ENCODE peak calls at places on chromosomes 1 and 21, in four cellular contexts. One of them, this sample, is unnamed. For H3K4me1, the result is how much of the 10 kb centered on the place peaks cover.

GRCh38 chr1:220878223-220879081 is 791 bp upstream of the HLX start:
- DNase-seq in adrenal gland: no peak
- DNase-seq in SK-N-SH: no peak
- DNase-seq in fibroblast of lung: peak
- DNase-seq in this sample: no peak

GRCh38 chr1:227887697-227888403 is 59.9 kb downstream of the WNT9A start:
- DNase-seq in fibroblast of lung: peak
- DNase-seq in adrenal gland: peak
- DNase-seq in SK-N-SH: peak
- DNase-seq in this sample: peak

GRCh38 chr1:205519541-205520131 is 15.2 kb downstream of the CDK18 start:
- DNase-seq in SK-N-SH: no peak
- DNase-seq in adrenal gland: no peak
- DNase-seq in fibroblast of lung: peak
- DNase-seq in this sample: no peak

GRCh38 chr1:245016700-245017099 is 138.1 kb upstream of the KIF26B start:
- DNase-seq in adrenal gland: no peak
- DNase-seq in fibroblast of lung: no peak
- DNase-seq in SK-N-SH: no peak
- DNase-seq in this sample: no peak

GRCh38 chr1:93137604-93138292 is 42.5 kb downstream of the TMED5 start:
- DNase-seq in fibroblast of lung: no peak
- DNase-seq in adrenal gland: no peak
- DNase-seq in SK-N-SH: no peak
- DNase-seq in this sample: no peak

GRCh38 chr1:100414693-100415092 is 62.4 kb downstream of the CDC14A start:
- DNase-seq in fibroblast of lung: no peak
- DNase-seq in SK-N-SH: no peak
- DNase-seq in adrenal gland: no peak
- DNase-seq in this sample: no peak

GRCh38 chr1:201406831-201407406 is 7.8 kb upstream of the LAD1 start:
- DNase-seq in adrenal gland: no peak
- DNase-seq in fibroblast of lung: no peak
- DNase-seq in SK-N-SH: no peak
- DNase-seq in this sample: no peak

GRCh38 chr1:203186446-203187305 is at the start of gene CHI3L1:
- DNase-seq in fibroblast of lung: no peak
- DNase-seq in adrenal gland: no peak
- DNase-seq in SK-N-SH: no peak
- DNase-seq in this sample: no peak

GRCh38 chr1:200075938-200076546 is 48.5 kb downstream of the NR5A2 start:
- DNase-seq in fibroblast of lung: peak
- DNase-seq in adrenal gland: peak
- DNase-seq in SK-N-SH: no peak
- DNase-seq in this sample: no peak

GRCh38 chr1:216723274-216723780 is at the start of gene ESRRG:
- DNase-seq in SK-N-SH: peak
- DNase-seq in adrenal gland: peak
- DNase-seq in fibroblast of lung: no peak
- DNase-seq in this sample: no peak

GRCh38 chr1:156705918-156706646 is 699 bp upstream of the CRABP2 start:
- DNase-seq in SK-N-SH: peak
- DNase-seq in adrenal gland: peak
- DNase-seq in fibroblast of lung: peak
- DNase-seq in this sample: peak

GRCh38 chr1:17635811-17636210 is 96.3 kb downstream of the ARHGEF10L start:
- DNase-seq in fibroblast of lung: no peak
- DNase-seq in SK-N-SH: no peak
- DNase-seq in adrenal gland: peak
- DNase-seq in this sample: no peak

GRCh38 chr1:178502856-178503255 is 6.1 kb upstream of the CLEC20A start:
- DNase-seq in adrenal gland: no peak
- DNase-seq in fibroblast of lung: no peak
- DNase-seq in SK-N-SH: no peak
- DNase-seq in this sample: no peak

GRCh38 chr1:2454227-2454626 is 21.9 kb upstream of the PLCH2 start:
- DNase-seq in fibroblast of lung: no peak
- DNase-seq in SK-N-SH: no peak
- DNase-seq in adrenal gland: no peak
- DNase-seq in this sample: no peak

GRCh38 chr21:37095821-37096220 is 22.8 kb downstream of the TTC3 start:
- DNase-seq in SK-N-SH: no peak
- DNase-seq in fibroblast of lung: no peak
- DNase-seq in adrenal gland: no peak
- DNase-seq in this sample: no peak

GRCh38 chr21:14693997-14694396 is 147.9 kb upstream of the SAMSN1 start:
- DNase-seq in fibroblast of lung: no peak
- DNase-seq in SK-N-SH: no peak
- DNase-seq in adrenal gland: no peak
- DNase-seq in this sample: no peak
- H3K4me1 ChIP-seq in fibroblast of lung: under half
- H3K4me1 ChIP-seq in SK-N-SH: under half
- H3K4me1 ChIP-seq in adrenal gland: under half
- H3K4me1 ChIP-seq in this sample: under half

GRCh38 chr1:30905898-30906620 is 2.5 kb downstream of the SDC3 start:
- DNase-seq in adrenal gland: peak
- DNase-seq in fibroblast of lung: no peak
- DNase-seq in SK-N-SH: no peak
- DNase-seq in this sample: no peak

GRCh38 chr1:30905403-30905802 is 3.2 kb downstream of the SDC3 start:
- DNase-seq in fibroblast of lung: no peak
- DNase-seq in adrenal gland: no peak
- DNase-seq in SK-N-SH: no peak
- DNase-seq in this sample: no peak

GRCh38 chr1:30907390-30907640 is 1.2 kb downstream of the SDC3 start:
- DNase-seq in fibroblast of lung: no peak
- DNase-seq in adrenal gland: no peak
- DNase-seq in SK-N-SH: no peak
- DNase-seq in this sample: no peak

GRCh38 chr1:30907641-30908445 is 715 bp downstream of the SDC3 start:
- DNase-seq in SK-N-SH: peak
- DNase-seq in fibroblast of lung: no peak
- DNase-seq in adrenal gland: peak
- DNase-seq in this sample: no peak

GRCh38 chr1:30906631-30907389 is 1.7 kb downstream of the SDC3 start:
- DNase-seq in fibroblast of lung: no peak
- DNase-seq in adrenal gland: peak
- DNase-seq in SK-N-SH: no peak
- DNase-seq in this sample: no peak
- H3K4me3 ChIP-seq in fibroblast of lung: no peak
- H3K4me3 ChIP-seq in adrenal gland: no peak
- H3K4me3 ChIP-seq in SK-N-SH: no peak
- H3K4me3 ChIP-seq in this sample: no peak

DNA sequence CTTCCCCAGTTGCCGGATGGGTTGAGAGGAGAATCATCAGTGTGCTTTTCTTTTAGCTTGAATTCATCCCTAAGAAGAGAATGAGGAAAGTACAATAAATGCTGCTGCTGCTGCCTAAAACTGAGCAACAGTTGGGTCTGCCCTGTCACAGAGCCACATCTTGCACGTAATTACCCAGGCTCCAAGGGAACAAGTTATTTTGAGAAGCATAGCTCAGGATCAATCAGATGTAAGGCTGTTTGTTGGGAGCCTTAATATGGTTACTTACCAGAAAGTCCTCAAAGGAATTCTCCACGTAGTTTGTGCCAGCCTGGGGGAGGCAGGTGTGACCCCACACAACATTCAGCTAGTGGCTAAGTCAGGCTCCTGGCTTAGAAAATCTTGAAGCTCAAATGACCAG is 16.7 kb downstream of the ACTN2 start:
- DNase-seq in adrenal gland: no peak
- DNase-seq in fibroblast of lung: no peak
- DNase-seq in SK-N-SH: no peak
- DNase-seq in this sample: no peak
- H3K27ac ChIP-seq in adrenal gland: no peak
- H3K27ac ChIP-seq in fibroblast of lung: no peak
- H3K27ac ChIP-seq in SK-N-SH: no peak
- H3K27ac ChIP-seq in this sample: no peak

GRCh38 chr1:183473286-183473536 is 912 bp downstream of the SMG7 start:
- DNase-seq in SK-N-SH: no peak
- DNase-seq in fibroblast of lung: no peak
- DNase-seq in adrenal gland: no peak
- DNase-seq in this sample: no peak
- H3K4me1 ChIP-seq in SK-N-SH: under half
- H3K4me1 ChIP-seq in fibroblast of lung: under half
- H3K4me1 ChIP-seq in adrenal gland: under half
- H3K4me1 ChIP-seq in this sample: half or more

GRCh38 chr1:154869351-154870116 is 547 bp downstream of the KCNN3 start:
- DNase-seq in SK-N-SH: peak
- DNase-seq in fibroblast of lung: peak
- DNase-seq in adrenal gland: peak
- DNase-seq in this sample: no peak
- H3K4me3 ChIP-seq in SK-N-SH: peak
- H3K4me3 ChIP-seq in fibroblast of lung: no peak
- H3K4me3 ChIP-seq in adrenal gland: no peak
- H3K4me3 ChIP-seq in this sample: no peak

DNA sequence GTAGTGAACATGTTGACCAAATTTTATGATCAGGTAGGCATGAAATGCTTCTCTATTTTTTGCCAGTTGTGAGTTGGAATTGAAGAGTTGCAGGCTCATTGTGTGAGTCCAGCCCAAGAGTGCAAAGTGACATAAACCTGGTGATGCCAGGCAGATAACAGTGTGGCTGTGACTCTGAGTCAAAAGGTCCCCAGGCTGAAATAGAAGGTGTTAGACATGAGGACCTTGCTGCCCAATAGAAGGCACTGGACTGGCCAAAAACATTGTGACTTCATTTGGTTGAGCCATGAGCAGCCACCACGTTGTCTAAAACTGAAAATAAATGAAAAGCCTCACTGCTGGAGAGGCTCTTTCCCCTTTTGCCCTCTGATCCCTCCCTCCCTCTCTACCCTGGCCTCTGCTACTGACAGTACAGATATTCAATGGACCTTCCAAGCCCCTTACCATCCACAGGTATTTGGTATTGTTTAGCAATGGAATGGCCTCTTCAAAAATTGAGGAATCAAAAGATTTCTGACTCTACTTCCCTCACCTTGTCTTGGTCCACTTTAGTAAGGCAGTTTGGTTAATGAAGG is 67.8 kb upstream of the ABCD3 start:
- DNase-seq in SK-N-SH: no peak
- DNase-seq in adrenal gland: no peak
- DNase-seq in fibroblast of lung: no peak
- DNase-seq in this sample: no peak
- H3K27ac ChIP-seq in SK-N-SH: no peak
- H3K27ac ChIP-seq in adrenal gland: no peak
- H3K27ac ChIP-seq in fibroblast of lung: no peak
- H3K27ac ChIP-seq in this sample: no peak

DNA sequence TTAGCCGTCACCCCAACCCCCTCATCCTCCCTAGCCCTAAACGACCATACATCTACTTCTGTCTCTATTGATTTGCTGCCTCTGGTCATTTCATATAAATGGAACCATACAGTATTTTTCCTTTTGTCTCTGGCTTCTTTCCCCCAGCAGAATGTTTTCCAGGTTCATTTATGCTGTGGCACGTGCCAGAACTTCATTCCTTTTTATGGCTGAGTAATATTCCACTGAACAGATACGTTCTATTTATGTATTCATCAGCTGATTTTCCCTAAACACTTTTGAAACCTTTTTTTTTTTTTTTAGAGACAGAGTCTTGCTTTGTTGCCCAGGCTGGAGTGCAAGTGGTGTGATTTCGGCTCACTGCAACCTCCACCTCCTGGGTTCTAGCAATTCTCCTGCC is 181.1 kb downstream of the CAMTA1 start:
- DNase-seq in adrenal gland: no peak
- DNase-seq in fibroblast of lung: no peak
- DNase-seq in SK-N-SH: no peak
- DNase-seq in this sample: no peak
- H3K4me1 ChIP-seq in adrenal gland: under half
- H3K4me1 ChIP-seq in fibroblast of lung: under half
- H3K4me1 ChIP-seq in SK-N-SH: under half
- H3K4me1 ChIP-seq in this sample: under half

GRCh38 chr1:234607091-234608025 is 2.6 kb downstream of the IRF2BP2 start:
- DNase-seq in SK-N-SH: no peak
- DNase-seq in fibroblast of lung: no peak
- DNase-seq in adrenal gland: peak
- DNase-seq in this sample: peak

GRCh38 chr1:234606731-234607090 is 3.3 kb downstream of the IRF2BP2 start:
- DNase-seq in fibroblast of lung: no peak
- DNase-seq in SK-N-SH: no peak
- DNase-seq in adrenal gland: no peak
- DNase-seq in this sample: no peak

GRCh38 chr1:234605493-234605982 is 4.4 kb downstream of the IRF2BP2 start:
- DNase-seq in adrenal gland: no peak
- DNase-seq in fibroblast of lung: no peak
- DNase-seq in SK-N-SH: no peak
- DNase-seq in this sample: no peak

GRCh38 chr1:234604726-234605492 is 5.1 kb downstream of the IRF2BP2 start:
- DNase-seq in fibroblast of lung: peak
- DNase-seq in SK-N-SH: no peak
- DNase-seq in adrenal gland: no peak
- DNase-seq in this sample: no peak

DNA sequence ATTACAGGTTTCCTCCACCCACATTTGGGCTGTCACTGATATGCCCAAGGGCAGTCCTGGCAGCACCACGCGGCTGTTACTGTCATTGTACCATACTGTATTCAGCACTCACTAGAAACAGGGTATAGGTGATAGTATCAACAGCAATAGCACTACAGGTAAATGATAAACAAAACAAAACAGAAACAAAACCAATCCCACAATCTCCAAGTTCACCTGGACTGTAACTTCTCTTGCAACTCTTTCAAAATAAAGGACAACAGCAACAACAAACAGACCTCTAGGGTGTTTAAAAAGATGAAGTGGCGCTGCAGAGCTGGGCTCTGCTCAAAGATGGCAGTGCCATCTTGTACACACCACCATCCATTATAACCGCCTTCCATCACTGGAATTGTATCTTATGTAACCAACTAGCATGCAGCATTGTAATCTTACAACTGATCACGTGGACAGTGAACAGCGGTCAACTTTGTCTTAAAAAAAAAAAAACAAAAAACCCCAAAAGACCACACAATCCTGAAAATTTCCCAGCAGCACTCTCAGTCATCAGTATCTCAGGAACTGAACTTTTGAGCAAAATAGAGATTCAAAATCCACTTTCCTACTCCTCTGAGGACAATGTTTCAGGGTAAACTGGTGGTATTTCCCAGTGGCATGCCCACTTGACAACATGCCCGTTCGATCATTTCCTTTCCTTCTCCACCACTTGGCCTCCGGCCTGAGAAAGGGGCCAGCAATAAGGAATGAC is 3.8 kb downstream of the IRF2BP2 start:
- DNase-seq in adrenal gland: peak
- DNase-seq in SK-N-SH: no peak
- DNase-seq in fibroblast of lung: peak
- DNase-seq in this sample: peak
- H3K4me3 ChIP-seq in adrenal gland: no peak
- H3K4me3 ChIP-seq in SK-N-SH: peak
- H3K4me3 ChIP-seq in fibroblast of lung: peak
- H3K4me3 ChIP-seq in this sample: peak

GRCh38 chr1:147492207-147492606 is 49.1 kb upstream of the BCL9 start:
- DNase-seq in fibroblast of lung: no peak
- DNase-seq in adrenal gland: no peak
- DNase-seq in SK-N-SH: no peak
- DNase-seq in this sample: no peak

GRCh38 chr1:147494998-147495580 is 46.2 kb upstream of the BCL9 start:
- DNase-seq in adrenal gland: peak
- DNase-seq in SK-N-SH: peak
- DNase-seq in fibroblast of lung: peak
- DNase-seq in this sample: peak

GRCh38 chr1:147491098-147491497 is 50.2 kb upstream of the BCL9 start:
- DNase-seq in SK-N-SH: no peak
- DNase-seq in fibroblast of lung: no peak
- DNase-seq in adrenal gland: no peak
- DNase-seq in this sample: no peak

GRCh38 chr1:147496044-147496443 is 45.3 kb upstream of the BCL9 start:
- DNase-seq in SK-N-SH: no peak
- DNase-seq in fibroblast of lung: no peak
- DNase-seq in adrenal gland: no peak
- DNase-seq in this sample: no peak

GRCh38 chr1:147493349-147493748 is 48.0 kb upstream of the BCL9 start:
- DNase-seq in adrenal gland: no peak
- DNase-seq in SK-N-SH: no peak
- DNase-seq in fibroblast of lung: no peak
- DNase-seq in this sample: no peak
- H3K27ac ChIP-seq in adrenal gland: no peak
- H3K27ac ChIP-seq in SK-N-SH: no peak
- H3K27ac ChIP-seq in fibroblast of lung: no peak
- H3K27ac ChIP-seq in this sample: no peak

This sample was measured in CD4-positive, CD25-positive, alpha-beta regulatory T cell.